ENCODE peak calls at places on chromosomes 6 and 20, in eight cellular contexts. L is NCI-H1417; T is stimulated activated CD4-positive, alpha-beta T cell treated with anti-CD3 and anti-CD28 coated beads, Interleukin-12 subunit alpha, Interleukin-12 subunit beta, amount 100 ng/mL, for 4 hours; D is GM20000; V is Peyer's patch; X is NCI-H82; C is iPS-NIHi11; W is NCI-H510A treated with DMSO at 0.1 percent for 48 hours. Q is an unnamed sample.

GRCh38 chr6:96816182-96816888 is 20.9 kb downstream of the GPR63 start:
- DNase-seq in L (no peak), T (no peak), D (no peak), V (no peak), X (no peak), C (peak), W (no peak), Q (peak)

GRCh38 chr20:34525709-34526416 is 9.6 kb downstream of the DYNLRB1 start:
- DNase-seq in L (peak), T (no peak), D (no peak), V (peak), X (no peak), C (peak), W (peak), Q (no peak)

GRCh38 chr6:137188855-137189254 is 15.4 kb upstream of the IL22RA2 start:
- DNase-seq in L (no peak), T (no peak), D (no peak), V (no peak), X (peak), C (no peak), W (no peak), Q (no peak)

GRCh38 chr6:167109661-167110060 is 13.2 kb upstream of the CCR6 start:
- DNase-seq in L (no peak), T (no peak), D (no peak), V (no peak), X (no peak), C (no peak), W (no peak), Q (no peak)

GRCh38 chr20:23257848-23258746 is 92.5 kb upstream of the NXT1 start:
- DNase-seq in L (peak), T (no peak), D (no peak), V (no peak), X (peak), C (no peak), W (no peak), Q (no peak)

GRCh38 chr6:41375598-41376151 is 40.3 kb downstream of the NCR2 start:
- DNase-seq in L (no peak), T (no peak), D (no peak), V (no peak), X (peak), C (peak), W (no peak), Q (no peak)

GRCh38 chr20:39036851-39037250 is 74.7 kb downstream of the DHX35 start:
- DNase-seq in L (no peak), T (no peak), D (no peak), V (no peak), X (no peak), C (no peak), W (no peak), Q (no peak)

GRCh38 chr6:156910938-156911337 is 133.8 kb downstream of the ARID1B start:
- DNase-seq in L (no peak), T (no peak), D (no peak), V (no peak), X (no peak), C (no peak), W (no peak), Q (no peak)

GRCh38 chr6:155310596-155310995 is 3.7 kb downstream of the TFB1M start:
- DNase-seq in L (no peak), T (no peak), D (no peak), V (no peak), X (no peak), C (no peak), W (no peak), Q (no peak)

GRCh38 chr6:77837034-77837784 is 184.4 kb downstream of the MEI4 start:
- DNase-seq in L (no peak), T (no peak), D (no peak), V (no peak), X (peak), C (no peak), W (no peak), Q (no peak)

GRCh38 chr6:154460306-154461071 is 50.0 kb downstream of the CNKSR3 start:
- DNase-seq in L (no peak), T (no peak), D (no peak), V (no peak), X (no peak), C (no peak), W (no peak), Q (no peak)

GRCh38 chr6:44272529-44272928 is 2.3 kb downstream of the TMEM151B start:
- DNase-seq in L (no peak), T (no peak), D (no peak), V (no peak), X (no peak), C (no peak), W (no peak), Q (no peak)

GRCh38 chr6:159440907-159441703 is 251.9 kb downstream of the SOD2 start:
- DNase-seq in L (no peak), T (no peak), D (no peak), V (no peak), X (no peak), C (no peak), W (no peak), Q (no peak)

GRCh38 chr6:112287836-112288235 is 33.5 kb upstream of the LAMA4 start:
- DNase-seq in L (no peak), T (no peak), D (no peak), V (no peak), X (no peak), C (no peak), W (no peak), Q (no peak)

GRCh38 chr6:33774774-33775173 is 14.2 kb downstream of the LEMD2 start:
- DNase-seq in L (no peak), T (no peak), D (no peak), V (no peak), X (no peak), C (no peak), W (no peak), Q (no peak)

GRCh38 chr20:59583428-59584277 is 20.7 kb upstream of the PHACTR3 start:
- DNase-seq in L (no peak), T (no peak), D (no peak), V (no peak), X (no peak), C (no peak), W (no peak), Q (no peak)

GRCh38 chr6:157994126-157994795 is 12.6 kb downstream of the SYNJ2 start:
- DNase-seq in L (no peak), T (no peak), D (no peak), V (no peak), X (no peak), C (no peak), W (no peak), Q (no peak)

GRCh38 chr6:13303668-13304017 is 24.7 kb downstream of the TBC1D7 start:
- DNase-seq in L (no peak), T (peak), D (peak), V (peak), X (no peak), C (no peak), W (peak), Q (peak)

GRCh38 chr20:23634985-23635767 is 2.6 kb downstream of the CST3 start:
- DNase-seq in L (no peak), T (no peak), D (no peak), V (no peak), X (no peak), C (no peak), W (no peak), Q (no peak)

GRCh38 chr6:128494440-128494839 is 26.0 kb downstream of the PTPRK start:
- DNase-seq in L (no peak), T (no peak), D (no peak), V (no peak), X (no peak), C (peak), W (no peak), Q (no peak)

GRCh38 chr6:11050735-11051134 is 6.6 kb upstream of the ELOVL2 start:
- DNase-seq in L (no peak), T (no peak), D (no peak), V (no peak), X (no peak), C (no peak), W (no peak), Q (no peak)

GRCh38 chr6:38587766-38588362 is 51.9 kb downstream of the BTBD9 start:
- DNase-seq in L (no peak), T (no peak), D (no peak), V (no peak), X (no peak), C (no peak), W (no peak), Q (no peak)

GRCh38 chr6:43667245-43668150 is 20.1 kb downstream of the MRPS18A start:
- DNase-seq in L (peak), T (peak), D (peak), V (peak), X (peak), C (peak), W (peak), Q (peak)

GRCh38 chr20:19995220-19995863 is 21.8 kb upstream of the NAA20 start:
- DNase-seq in L (peak), T (peak), D (peak), V (no peak), X (peak), C (no peak), W (peak), Q (no peak)

GRCh38 chr6:51184046-51184445 is 365.4 kb downstream of the TFAP2B start:
- DNase-seq in L (no peak), T (no peak), D (no peak), V (no peak), X (peak), C (no peak), W (no peak), Q (no peak)

GRCh38 chr20:18091624-18092023 is 33.9 kb upstream of the OVOL2 start:
- DNase-seq in L (no peak), T (no peak), D (no peak), V (no peak), X (no peak), C (no peak), W (no peak), Q (no peak)

GRCh38 chr20:50982372-50982771 is 23.8 kb downstream of the MOCS3 start:
- DNase-seq in L (peak), T (no peak), D (no peak), V (peak), X (no peak), C (no peak), W (no peak), Q (no peak)

GRCh38 chr6:41781302-41781711 is 725 bp downstream of the PRICKLE4 start:
- DNase-seq in L (no peak), T (no peak), D (no peak), V (no peak), X (no peak), C (no peak), W (no peak), Q (no peak)

GRCh38 chr6:18632670-18633410 is 245.7 kb downstream of the RNF144B start:
- DNase-seq in L (no peak), T (no peak), D (no peak), V (no peak), X (no peak), C (no peak), W (no peak), Q (no peak)

Q was measured in caudate nucleus.